ENCODE peak calls at places on chromosomes 5 and 9, in six cellular contexts. I is heart left ventricle, W is HFFc6, P is IMR-90, A is sigmoid colon, F is lower lobe of right lung. B is an unnamed sample.

GRCh38 chr9:19665146-19665863 is 123.5 kb downstream of the SLC24A2 start:
- DNase-seq in I (no peak), W (no peak), P (no peak), A (no peak), F (no peak), B (peak)

GRCh38 chr9:78312125-78312524 is 15.2 kb downstream of the PSAT1 start:
- DNase-seq in I (no peak), W (no peak), P (no peak), A (no peak), F (no peak), B (no peak)

GRCh38 chr9:128001411-128002298 is 20.9 kb upstream of the EEIG1 start:
- DNase-seq in I (no peak), W (peak), P (peak), A (no peak), F (no peak), B (no peak)

GRCh38 chr5:144267961-144268513 is 97.4 kb downstream of the KCTD16 start:
- DNase-seq in I (no peak), W (no peak), P (no peak), A (no peak), F (no peak), B (no peak)

GRCh38 chr9:126471084-126471611 is 142.6 kb upstream of the LMX1B start:
- DNase-seq in I (peak), W (no peak), P (peak), A (no peak), F (peak), B (peak)

GRCh38 chr5:54969856-54970828 is 15.3 kb downstream of the ESM1 start:
- DNase-seq in I (no peak), W (no peak), P (no peak), A (no peak), F (no peak), B (no peak)

GRCh38 chr5:568061-568781 is 43.9 kb upstream of the CEP72 start:
- DNase-seq in I (no peak), W (no peak), P (no peak), A (peak), F (no peak), B (no peak)

GRCh38 chr5:138974227-138975063 is 99.3 kb upstream of the LRRTM2 start:
- DNase-seq in I (peak), W (no peak), P (peak), A (no peak), F (no peak), B (no peak)

GRCh38 chr9:7266911-7267555 is 509.3 kb downstream of the KDM4C start:
- DNase-seq in I (no peak), W (no peak), P (no peak), A (no peak), F (no peak), B (no peak)

GRCh38 chr5:72440207-72440638 is 67.0 kb downstream of the ZNF366 start:
- DNase-seq in I (no peak), W (no peak), P (no peak), A (no peak), F (no peak), B (no peak)

GRCh38 chr5:142391031-142391872 is 66.4 kb upstream of the SPRY4 start:
- DNase-seq in I (no peak), W (no peak), P (no peak), A (no peak), F (no peak), B (no peak)

GRCh38 chr9:107738789-107739188 is 249.2 kb upstream of the KLF4 start:
- DNase-seq in I (no peak), W (peak), P (peak), A (no peak), F (no peak), B (no peak)

GRCh38 chr5:56938858-56939257 is 13.1 kb downstream of the MIER3 start:
- DNase-seq in I (no peak), W (no peak), P (no peak), A (no peak), F (no peak), B (no peak)

GRCh38 chr5:171855265-171855664 is 69.6 kb downstream of the SMIM23 start:
- DNase-seq in I (no peak), W (no peak), P (no peak), A (no peak), F (no peak), B (no peak)

GRCh38 chr9:85971731-85972130 is 30.8 kb downstream of the NAA35 start:
- DNase-seq in I (no peak), W (no peak), P (peak), A (no peak), F (no peak), B (no peak)

GRCh38 chr9:126423709-126424185 is 97.1 kb downstream of the MVB12B start:
- DNase-seq in I (no peak), W (no peak), P (no peak), A (no peak), F (no peak), B (no peak)

GRCh38 chr5:174667526-174667925 is 56.9 kb upstream of the MSX2 start:
- DNase-seq in I (no peak), W (no peak), P (no peak), A (no peak), F (no peak), B (no peak)

GRCh38 chr5:169389318-169389717 is 88.4 kb upstream of the SLIT3 start:
- DNase-seq in I (no peak), W (no peak), P (no peak), A (no peak), F (no peak), B (no peak)

GRCh38 chr5:149037819-149038218 is 25.0 kb downstream of the SH3TC2 start:
- DNase-seq in I (no peak), W (no peak), P (no peak), A (no peak), F (no peak), B (peak)

GRCh38 chr5:3356016-3356415 is 239.6 kb upstream of the IRX1 start:
- DNase-seq in I (no peak), W (no peak), P (no peak), A (peak), F (no peak), B (no peak)

GRCh38 chr5:39164529-39165402 is 54.6 kb downstream of the FYB1 start:
- DNase-seq in I (no peak), W (no peak), P (peak), A (no peak), F (no peak), B (no peak)

GRCh38 chr5:152688561-152689274 is 283.6 kb upstream of the NMUR2 start:
- DNase-seq in I (peak), W (peak), P (peak), A (no peak), F (no peak), B (no peak)

GRCh38 chr9:77712533-77713130 is 64.5 kb upstream of the GNA14 start:
- DNase-seq in I (no peak), W (peak), P (peak), A (no peak), F (no peak), B (no peak)

GRCh38 chr5:43066799-43067741 is 27.0 kb upstream of the ANXA2R start:
- DNase-seq in I (peak), W (peak), P (peak), A (peak), F (peak), B (peak)

GRCh38 chr5:122951658-122952057 is 84.9 kb downstream of the PPIC start:
- DNase-seq in I (no peak), W (no peak), P (peak), A (no peak), F (no peak), B (no peak)

GRCh38 chr9:123323482-123324013 is 32.4 kb upstream of the CRB2 start:
- DNase-seq in I (no peak), W (no peak), P (no peak), A (no peak), F (no peak), B (no peak)

GRCh38 chr5:178199581-178200434 is 4.5 kb upstream of the HNRNPAB start:
- DNase-seq in I (no peak), W (no peak), P (no peak), A (peak), F (no peak), B (no peak)

GRCh38 chr9:137665226-137665625 is 46.4 kb downstream of the EHMT1 start:
- DNase-seq in I (no peak), W (no peak), P (no peak), A (no peak), F (no peak), B (no peak)

GRCh38 chr5:56763711-56764466 is 51.5 kb upstream of the MAP3K1 start:
- DNase-seq in I (no peak), W (peak), P (peak), A (no peak), F (no peak), B (no peak)

GRCh38 chr5:177299711-177300110 is 3.8 kb downstream of the RAB24 start:
- DNase-seq in I (no peak), W (no peak), P (no peak), A (no peak), F (no peak), B (no peak)

GRCh38 chr9:108182950-108183381 is 672.8 kb downstream of the ACTL7B start:
- DNase-seq in I (no peak), W (no peak), P (peak), A (no peak), F (no peak), B (no peak)

GRCh38 chr5:154937718-154938466 is at the start of gene GEMIN5:
- DNase-seq in I (peak), W (peak), P (peak), A (peak), F (peak), B (peak)

GRCh38 chr5:154940375-154940771 is 500 bp upstream of the MRPL22 start:
- DNase-seq in I (no peak), W (no peak), P (no peak), A (no peak), F (no peak), B (peak)

GRCh38 chr5:154944716-154945115 is 3.8 kb downstream of the MRPL22 start:
- DNase-seq in I (no peak), W (no peak), P (no peak), A (no peak), F (no peak), B (no peak)

GRCh38 chr5:154943527-154943926 is 2.7 kb downstream of the MRPL22 start:
- DNase-seq in I (no peak), W (no peak), P (no peak), A (no peak), F (no peak), B (no peak)

GRCh38 chr5:154940772-154941620 is at the start of gene MRPL22:
- DNase-seq in I (peak), W (peak), P (peak), A (peak), F (peak), B (peak)
- TF ChIP-seq CTCF in I (no peak), W (peak), P (no peak), A (peak), F (no peak), B (no peak)

DNA sequence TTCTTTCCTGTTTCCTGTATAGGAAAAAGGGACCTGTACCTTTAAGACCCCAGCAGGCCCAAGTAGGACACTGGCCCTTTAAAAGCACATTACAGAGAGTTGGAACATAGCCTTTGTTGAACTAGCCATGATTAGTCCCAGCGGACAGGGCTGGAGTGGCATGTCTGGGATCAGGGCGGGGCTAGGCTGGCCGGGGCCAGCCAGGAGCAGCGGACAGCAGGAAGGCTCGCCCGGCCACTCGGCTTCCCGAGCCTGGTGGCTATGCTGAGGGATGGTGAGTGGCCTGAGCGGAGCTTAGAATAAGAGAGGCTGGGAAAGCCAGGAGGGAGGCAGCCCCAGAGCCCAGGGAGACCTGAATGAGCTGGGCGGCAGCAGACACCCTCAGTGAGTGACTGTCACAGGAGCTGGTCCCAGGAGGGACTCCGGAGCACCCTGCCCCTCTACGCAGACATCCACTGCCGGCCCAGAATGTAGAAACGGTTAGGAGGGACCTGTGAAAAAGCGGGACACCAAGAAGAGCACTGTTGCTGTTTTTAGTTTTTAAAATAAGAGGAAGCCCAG is 92.1 kb downstream of the DAB2IP start:
- DNase-seq in I (peak), W (peak), P (peak), A (peak), F (peak), B (no peak)
- TF ChIP-seq CTCF in I (no peak), W (peak), P (peak), A (peak), F (peak), B (no peak)

GRCh38 chr5:60403343-60404006 is 296.5 kb downstream of the DEPDC1B start:
- DNase-seq in I (no peak), W (no peak), P (no peak), A (no peak), F (no peak), B (no peak)

GRCh38 chr5:60399507-60399906 is 300.5 kb downstream of the DEPDC1B start:
- DNase-seq in I (no peak), W (no peak), P (no peak), A (no peak), F (no peak), B (no peak)

GRCh38 chr5:60404171-60404570 is 295.8 kb downstream of the DEPDC1B start:
- DNase-seq in I (no peak), W (no peak), P (no peak), A (no peak), F (no peak), B (no peak)

DNA sequence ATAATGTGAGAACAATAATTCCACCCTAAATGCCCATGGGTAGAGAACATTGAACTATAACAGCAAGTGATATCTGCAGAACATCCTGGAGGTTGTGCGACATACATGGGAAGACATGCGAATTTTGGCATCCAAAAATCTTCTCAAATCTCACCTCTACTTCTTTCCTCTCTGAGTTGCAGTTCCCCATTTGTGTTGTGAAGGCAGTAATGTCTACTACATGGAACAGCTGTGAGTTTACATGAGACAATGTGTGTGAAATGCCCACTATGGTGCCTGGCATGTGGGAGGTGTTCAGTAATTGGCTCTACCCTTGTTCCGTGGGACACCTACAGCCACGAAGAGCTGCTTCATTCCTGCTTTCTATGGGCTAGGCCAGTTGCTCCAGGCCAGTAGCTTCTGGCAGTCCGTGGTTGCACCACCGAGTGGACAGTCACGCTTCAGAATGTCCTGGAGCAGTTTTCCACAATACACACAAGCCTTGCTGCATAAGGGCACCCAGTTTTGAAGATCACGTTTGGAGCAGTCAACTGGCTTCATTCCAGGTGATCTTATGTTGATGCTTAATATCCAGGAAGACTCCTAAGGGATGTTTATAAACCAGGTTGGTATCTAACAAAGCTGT is 297.7 kb downstream of the DEPDC1B start:
- DNase-seq in I (no peak), W (no peak), P (no peak), A (no peak), F (no peak), B (no peak)
- TF ChIP-seq CTCF in I (no peak), W (no peak), P (no peak), A (no peak), F (no peak), B (no peak)

GRCh38 chr5:8756498-8757084 is 789.3 kb downstream of the SEMA5A start:
- DNase-seq in I (no peak), W (peak), P (peak), A (no peak), F (no peak), B (peak)
- TF ChIP-seq CTCF in I (peak), W (peak), P (peak), A (no peak), F (peak), B (no peak)

DNA sequence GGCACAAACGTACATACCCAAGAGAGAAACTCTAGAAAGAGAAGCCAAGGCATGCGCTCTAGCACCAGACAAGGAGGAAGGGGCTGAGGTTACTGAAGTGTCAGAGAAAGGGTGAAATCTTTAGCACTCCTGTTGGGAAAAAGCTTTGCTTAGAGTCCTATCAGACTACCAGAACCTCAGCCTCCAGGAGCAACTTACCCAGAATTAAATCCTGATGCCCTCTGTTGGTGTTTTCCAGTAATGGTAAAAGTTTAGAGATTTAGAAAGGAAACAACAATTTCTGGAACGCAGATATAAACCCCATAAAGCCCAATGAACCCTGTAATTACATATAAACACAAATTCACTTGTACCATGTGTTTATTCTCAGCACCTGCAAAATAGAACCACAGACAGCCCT is 33.2 kb upstream of the ASTN2 start:
- DNase-seq in I (no peak), W (no peak), P (no peak), A (no peak), F (no peak), B (no peak)
- TF ChIP-seq CTCF in I (no peak), W (no peak), P (peak), A (no peak), F (no peak), B (no peak)

GRCh38 chr5:116297296-116297814 is 212.5 kb downstream of the COMMD10 start:
- DNase-seq in I (no peak), W (no peak), P (no peak), A (no peak), F (no peak), B (no peak)
- TF ChIP-seq CTCF in I (no peak), W (no peak), P (no peak), A (no peak), F (no peak), B (no peak)

B was measured in activated CD8-positive, alpha-beta T cell treated with anti-CD3 and anti-CD28 coated beads for 36 hours.